ENCODE peak calls at places on chromosomes 11 and 22, in four cellular contexts. T is OCI-LY7; R is CD8-positive, alpha-beta memory T cell; B is CD4-positive, alpha-beta T cell. U is an unnamed sample.

GRCh38 chr11:35419713-35420333 is 465 bp upstream of the SLC1A2 start:
- DNase-seq in B (no peak), T (no peak), R (no peak), U (no peak)

GRCh38 chr11:19756675-19757475 is 44.2 kb downstream of the NAV2 start:
- DNase-seq in R (no peak), T (no peak), B (no peak), U (no peak)

GRCh38 chr11:27963370-27963769 is 144.6 kb downstream of the KIF18A start:
- DNase-seq in B (no peak), R (no peak), T (no peak), U (no peak)

GRCh38 chr11:108562746-108563581 is 30.6 kb downstream of the EXPH5 start:
- DNase-seq in B (no peak), T (no peak), R (no peak), U (no peak)

GRCh38 chr11:132318421-132319157 is 948.2 kb downstream of the NTM start:
- DNase-seq in R (no peak), B (no peak), T (no peak), U (peak; percentile 75)

GRCh38 chr22:19663286-19663815 is 51.0 kb upstream of the SEPTIN5 start:
- DNase-seq in T (no peak), B (no peak), R (no peak), U (peak; percentile 27)

GRCh38 chr11:9874466-9874865 is 210.6 kb downstream of the SWAP70 start:
- DNase-seq in B (no peak), R (no peak), T (no peak), U (no peak)

GRCh38 chr22:31229402-31230140 is 17.5 kb downstream of the LIMK2 start:
- DNase-seq in R (no peak), B (no peak), T (no peak), U (no peak)

GRCh38 chr22:39946571-39947407 is 13.4 kb upstream of the TMA7B start:
- DNase-seq in T (peak; percentile 82), R (no peak), B (no peak), U (no peak)

GRCh38 chr11:57499413-57499982 is 16.0 kb downstream of the SLC43A1 start:
- DNase-seq in B (peak; percentile 11), T (no peak), R (no peak), U (no peak)

GRCh38 chr22:24601217-24602104 is 1.5 kb upstream of the GGT1 start:
- DNase-seq in R (no peak), B (no peak), T (peak; percentile 23), U (no peak)

GRCh38 chr22:48352086-48352911 is 1475.4 kb downstream of the BRD1 start:
- DNase-seq in T (peak; percentile 11), R (no peak), B (no peak), U (no peak)

GRCh38 chr11:29996016-29996415 is 20.8 kb downstream of the KCNA4 start:
- DNase-seq in R (no peak), B (no peak), T (no peak), U (no peak)

GRCh38 chr11:36264011-36264410 is 25.2 kb downstream of the COMMD9 start:
- DNase-seq in T (no peak), R (no peak), B (no peak), U (no peak)

GRCh38 chr11:121699801-121700200 is 247.0 kb upstream of the SORL1-AS1 start:
- DNase-seq in T (no peak), R (no peak), B (no peak), U (no peak)

GRCh38 chr11:62400760-62401159 is 18.1 kb upstream of the SCGB1A1 start:
- DNase-seq in T (no peak), R (no peak), B (no peak), U (no peak)